ENCODE peak calls at places on chromosomes 6 and 20, in nine cellular contexts. One of them, this sample, is unnamed.
A peak's percentile ranks its signal among the peaks of the same experiment; 100 is the strongest.

GRCh38 chr6:14863896-14864850 is 381.7 kb upstream of the JARID2 start:
- DNase-seq in vagina: no peak
- DNase-seq in tibial artery: no peak
- DNase-seq in Karpas-422: no peak
- DNase-seq in cardiac muscle cell: no peak
- DNase-seq in neuronal stem cell: no peak
- DNase-seq in naive thymus-derived CD4-positive, alpha-beta T cell: no peak
- DNase-seq in CD8-positive, alpha-beta T cell: no peak
- DNase-seq in SJSA1: no peak
- DNase-seq in this sample: no peak

GRCh38 chr20:23049933-23050838 is 714 bp upstream of the THBD start:
- DNase-seq in tibial artery: peak; percentile 83
- DNase-seq in cardiac muscle cell: peak; percentile 42
- DNase-seq in Karpas-422: no peak
- DNase-seq in vagina: no peak
- DNase-seq in CD8-positive, alpha-beta T cell: no peak
- DNase-seq in neuronal stem cell: peak; percentile 29
- DNase-seq in SJSA1: peak; percentile 54
- DNase-seq in naive thymus-derived CD4-positive, alpha-beta T cell: no peak
- DNase-seq in this sample: peak; percentile 56

GRCh38 chr20:63091901-63092659 is 85.3 kb upstream of the BHLHE23 start:
- DNase-seq in Karpas-422: no peak
- DNase-seq in neuronal stem cell: no peak
- DNase-seq in SJSA1: peak; percentile 39
- DNase-seq in tibial artery: peak; percentile 41
- DNase-seq in cardiac muscle cell: no peak
- DNase-seq in CD8-positive, alpha-beta T cell: no peak
- DNase-seq in naive thymus-derived CD4-positive, alpha-beta T cell: no peak
- DNase-seq in vagina: no peak
- DNase-seq in this sample: no peak

GRCh38 chr20:51023617-51024155 is 779 bp upstream of the KCNG1 start:
- DNase-seq in tibial artery: no peak
- DNase-seq in naive thymus-derived CD4-positive, alpha-beta T cell: no peak
- DNase-seq in Karpas-422: no peak
- DNase-seq in cardiac muscle cell: no peak
- DNase-seq in CD8-positive, alpha-beta T cell: no peak
- DNase-seq in neuronal stem cell: no peak
- DNase-seq in SJSA1: no peak
- DNase-seq in vagina: no peak
- DNase-seq in this sample: no peak

GRCh38 chr6:11194399-11195274 is 37.8 kb downstream of the NEDD9 start:
- DNase-seq in tibial artery: no peak
- DNase-seq in SJSA1: peak; percentile 70
- DNase-seq in vagina: peak; percentile 56
- DNase-seq in CD8-positive, alpha-beta T cell: no peak
- DNase-seq in cardiac muscle cell: peak; percentile 95
- DNase-seq in neuronal stem cell: no peak
- DNase-seq in naive thymus-derived CD4-positive, alpha-beta T cell: no peak
- DNase-seq in Karpas-422: no peak
- DNase-seq in this sample: no peak

GRCh38 chr20:35252037-35252461 is 25.6 kb downstream of the MMP24 start:
- DNase-seq in Karpas-422: no peak
- DNase-seq in neuronal stem cell: no peak
- DNase-seq in CD8-positive, alpha-beta T cell: no peak
- DNase-seq in SJSA1: no peak
- DNase-seq in tibial artery: no peak
- DNase-seq in cardiac muscle cell: no peak
- DNase-seq in vagina: no peak
- DNase-seq in naive thymus-derived CD4-positive, alpha-beta T cell: peak; percentile 27
- DNase-seq in this sample: no peak

GRCh38 chr6:115591973-115592486 is 468.7 kb downstream of the FRK start:
- DNase-seq in naive thymus-derived CD4-positive, alpha-beta T cell: no peak
- DNase-seq in neuronal stem cell: no peak
- DNase-seq in vagina: no peak
- DNase-seq in cardiac muscle cell: no peak
- DNase-seq in tibial artery: no peak
- DNase-seq in Karpas-422: no peak
- DNase-seq in SJSA1: no peak
- DNase-seq in CD8-positive, alpha-beta T cell: no peak
- DNase-seq in this sample: peak; percentile 37

GRCh38 chr20:58993332-58994248 is 12.5 kb downstream of the NELFCD start:
- DNase-seq in naive thymus-derived CD4-positive, alpha-beta T cell: no peak
- DNase-seq in vagina: no peak
- DNase-seq in tibial artery: peak; percentile 57
- DNase-seq in SJSA1: no peak
- DNase-seq in neuronal stem cell: no peak
- DNase-seq in Karpas-422: peak; percentile 51
- DNase-seq in CD8-positive, alpha-beta T cell: no peak
- DNase-seq in cardiac muscle cell: no peak
- DNase-seq in this sample: no peak

GRCh38 chr20:38286586-38287502 is 17.1 kb upstream of the BPI start:
- DNase-seq in SJSA1: no peak
- DNase-seq in neuronal stem cell: no peak
- DNase-seq in cardiac muscle cell: peak; percentile 76
- DNase-seq in naive thymus-derived CD4-positive, alpha-beta T cell: no peak
- DNase-seq in Karpas-422: no peak
- DNase-seq in CD8-positive, alpha-beta T cell: no peak
- DNase-seq in tibial artery: no peak
- DNase-seq in vagina: no peak
- DNase-seq in this sample: no peak

GRCh38 chr6:20427856-20428255 is 26.2 kb downstream of the E2F3 start:
- DNase-seq in SJSA1: no peak
- DNase-seq in neuronal stem cell: no peak
- DNase-seq in tibial artery: no peak
- DNase-seq in vagina: no peak
- DNase-seq in naive thymus-derived CD4-positive, alpha-beta T cell: no peak
- DNase-seq in CD8-positive, alpha-beta T cell: no peak
- DNase-seq in cardiac muscle cell: no peak
- DNase-seq in Karpas-422: no peak
- DNase-seq in this sample: no peak

GRCh38 chr6:34223964-34224940 is 12.4 kb upstream of the HMGA1 start:
- DNase-seq in cardiac muscle cell: peak; percentile 95
- DNase-seq in CD8-positive, alpha-beta T cell: peak; percentile 88
- DNase-seq in vagina: peak; percentile 96
- DNase-seq in tibial artery: peak; percentile 97
- DNase-seq in SJSA1: peak; percentile 94
- DNase-seq in neuronal stem cell: peak; percentile 85
- DNase-seq in naive thymus-derived CD4-positive, alpha-beta T cell: peak; percentile 89
- DNase-seq in Karpas-422: peak; percentile 95
- DNase-seq in this sample: peak; percentile 83
- H3K4me1 ChIP-seq in cardiac muscle cell: peaks cover 12% of the 10 kb centered on the region
- H3K4me1 ChIP-seq in CD8-positive, alpha-beta T cell: peaks cover 14% of the 10 kb centered on the region
- H3K4me1 ChIP-seq in vagina: peaks cover 29% of the 10 kb centered on the region
- H3K4me1 ChIP-seq in tibial artery: no peaks in the 10 kb centered on the region
- H3K4me1 ChIP-seq in SJSA1: peaks cover 34% of the 10 kb centered on the region
- H3K4me1 ChIP-seq in neuronal stem cell: peaks cover 24% of the 10 kb centered on the region
- H3K4me1 ChIP-seq in naive thymus-derived CD4-positive, alpha-beta T cell: peaks cover 4% of the 10 kb centered on the region
- H3K4me1 ChIP-seq in Karpas-422: peaks cover 31% of the 10 kb centered on the region
- H3K4me1 ChIP-seq in this sample: peaks cover 8% of the 10 kb centered on the region

GRCh38 chr6:30818426-30818841 is 65.9 kb upstream of the DDR1 start:
- DNase-seq in CD8-positive, alpha-beta T cell: no peak
- DNase-seq in vagina: no peak
- DNase-seq in naive thymus-derived CD4-positive, alpha-beta T cell: no peak
- DNase-seq in cardiac muscle cell: peak; percentile 88
- DNase-seq in neuronal stem cell: no peak
- DNase-seq in tibial artery: no peak
- DNase-seq in Karpas-422: no peak
- DNase-seq in SJSA1: no peak
- DNase-seq in this sample: peak; percentile 88

GRCh38 chr6:30816791-30817739 is 67.3 kb upstream of the DDR1 start:
- DNase-seq in SJSA1: no peak
- DNase-seq in naive thymus-derived CD4-positive, alpha-beta T cell: no peak
- DNase-seq in Karpas-422: no peak
- DNase-seq in CD8-positive, alpha-beta T cell: no peak
- DNase-seq in tibial artery: no peak
- DNase-seq in vagina: no peak
- DNase-seq in cardiac muscle cell: no peak
- DNase-seq in neuronal stem cell: no peak
- DNase-seq in this sample: no peak

GRCh38 chr6:30821862-30822784 is 62.2 kb upstream of the DDR1 start:
- DNase-seq in cardiac muscle cell: peak; percentile 71
- DNase-seq in SJSA1: no peak
- DNase-seq in Karpas-422: peak; percentile 73
- DNase-seq in CD8-positive, alpha-beta T cell: no peak
- DNase-seq in neuronal stem cell: no peak
- DNase-seq in tibial artery: no peak
- DNase-seq in vagina: no peak
- DNase-seq in naive thymus-derived CD4-positive, alpha-beta T cell: no peak
- DNase-seq in this sample: peak; percentile 59

GRCh38 chr6:30819287-30819917 is 64.9 kb upstream of the DDR1 start:
- DNase-seq in neuronal stem cell: no peak
- DNase-seq in cardiac muscle cell: no peak
- DNase-seq in CD8-positive, alpha-beta T cell: no peak
- DNase-seq in naive thymus-derived CD4-positive, alpha-beta T cell: no peak
- DNase-seq in tibial artery: no peak
- DNase-seq in Karpas-422: no peak
- DNase-seq in vagina: no peak
- DNase-seq in SJSA1: no peak
- DNase-seq in this sample: peak; percentile 93

GRCh38 chr6:30820196-30820595 is 64.1 kb upstream of the DDR1 start:
- DNase-seq in vagina: no peak
- DNase-seq in SJSA1: peak; percentile 75
- DNase-seq in naive thymus-derived CD4-positive, alpha-beta T cell: no peak
- DNase-seq in Karpas-422: no peak
- DNase-seq in CD8-positive, alpha-beta T cell: no peak
- DNase-seq in tibial artery: peak; percentile 78
- DNase-seq in cardiac muscle cell: peak; percentile 67
- DNase-seq in neuronal stem cell: no peak
- DNase-seq in this sample: peak; percentile 88
- H3K4me1 ChIP-seq in vagina: peaks cover 34% of the 10 kb centered on the region
- H3K4me1 ChIP-seq in SJSA1: peaks cover 57% of the 10 kb centered on the region
- H3K4me1 ChIP-seq in naive thymus-derived CD4-positive, alpha-beta T cell: peaks cover 7% of the 10 kb centered on the region
- H3K4me1 ChIP-seq in Karpas-422: no peaks in the 10 kb centered on the region
- H3K4me1 ChIP-seq in CD8-positive, alpha-beta T cell: peaks cover 5% of the 10 kb centered on the region
- H3K4me1 ChIP-seq in tibial artery: no peaks in the 10 kb centered on the region
- H3K4me1 ChIP-seq in cardiac muscle cell: peaks cover 31% of the 10 kb centered on the region
- H3K4me1 ChIP-seq in neuronal stem cell: peaks cover 4% of the 10 kb centered on the region
- H3K4me1 ChIP-seq in this sample: peaks cover 41% of the 10 kb centered on the region

DNA sequence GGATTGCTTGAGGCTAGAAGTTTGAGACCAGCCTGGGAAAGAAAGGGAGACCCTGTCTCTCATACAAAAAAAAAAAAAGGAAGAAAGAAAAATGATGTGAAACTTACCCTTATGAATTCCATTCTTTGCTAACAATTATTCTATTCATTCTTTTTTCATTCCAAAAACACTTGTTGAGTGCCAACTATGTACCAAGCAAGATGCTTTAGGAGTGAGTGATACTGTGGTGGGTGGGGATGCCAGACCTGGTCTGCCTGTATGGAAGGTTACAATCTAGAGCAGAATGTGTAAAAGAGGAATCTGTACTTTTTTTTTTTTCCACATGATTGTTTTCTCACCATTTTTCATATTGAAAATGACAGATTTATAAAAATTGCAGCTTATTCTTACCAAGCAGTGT is 73.8 kb upstream of the TULP1 start:
- DNase-seq in CD8-positive, alpha-beta T cell: no peak
- DNase-seq in tibial artery: no peak
- DNase-seq in naive thymus-derived CD4-positive, alpha-beta T cell: no peak
- DNase-seq in cardiac muscle cell: no peak
- DNase-seq in SJSA1: no peak
- DNase-seq in vagina: no peak
- DNase-seq in Karpas-422: no peak
- DNase-seq in neuronal stem cell: no peak
- DNase-seq in this sample: no peak
- H3K4me1 ChIP-seq in CD8-positive, alpha-beta T cell: peaks cover 69% of the 10 kb centered on the region
- H3K4me1 ChIP-seq in tibial artery: peaks cover 7% of the 10 kb centered on the region
- H3K4me1 ChIP-seq in naive thymus-derived CD4-positive, alpha-beta T cell: peaks cover 14% of the 10 kb centered on the region
- H3K4me1 ChIP-seq in cardiac muscle cell: peaks cover 34% of the 10 kb centered on the region
- H3K4me1 ChIP-seq in SJSA1: no peaks in the 10 kb centered on the region
- H3K4me1 ChIP-seq in vagina: peaks cover 81% of the 10 kb centered on the region
- H3K4me1 ChIP-seq in Karpas-422: peaks cover 17% of the 10 kb centered on the region
- H3K4me1 ChIP-seq in neuronal stem cell: no peaks in the 10 kb centered on the region
- H3K4me1 ChIP-seq in this sample: peaks cover 27% of the 10 kb centered on the region

GRCh38 chr6:42403831-42404230 is 47.9 kb downstream of the TRERF1 start:
- DNase-seq in Karpas-422: no peak
- DNase-seq in vagina: no peak
- DNase-seq in cardiac muscle cell: no peak
- DNase-seq in SJSA1: no peak
- DNase-seq in tibial artery: no peak
- DNase-seq in naive thymus-derived CD4-positive, alpha-beta T cell: no peak
- DNase-seq in neuronal stem cell: no peak
- DNase-seq in CD8-positive, alpha-beta T cell: no peak
- DNase-seq in this sample: no peak

GRCh38 chr6:42405025-42405424 is 46.7 kb downstream of the TRERF1 start:
- DNase-seq in neuronal stem cell: no peak
- DNase-seq in tibial artery: no peak
- DNase-seq in vagina: no peak
- DNase-seq in Karpas-422: no peak
- DNase-seq in cardiac muscle cell: peak; percentile 24
- DNase-seq in SJSA1: no peak
- DNase-seq in CD8-positive, alpha-beta T cell: no peak
- DNase-seq in naive thymus-derived CD4-positive, alpha-beta T cell: no peak
- DNase-seq in this sample: no peak

GRCh38 chr6:42404494-42404893 is 47.2 kb downstream of the TRERF1 start:
- DNase-seq in neuronal stem cell: no peak
- DNase-seq in cardiac muscle cell: peak; percentile 51
- DNase-seq in naive thymus-derived CD4-positive, alpha-beta T cell: no peak
- DNase-seq in SJSA1: peak; percentile 73
- DNase-seq in CD8-positive, alpha-beta T cell: no peak
- DNase-seq in tibial artery: no peak
- DNase-seq in Karpas-422: no peak
- DNase-seq in vagina: no peak
- DNase-seq in this sample: peak; percentile 73

GRCh38 chr6:42407379-42407778 is 44.3 kb downstream of the TRERF1 start:
- DNase-seq in neuronal stem cell: no peak
- DNase-seq in CD8-positive, alpha-beta T cell: no peak
- DNase-seq in naive thymus-derived CD4-positive, alpha-beta T cell: no peak
- DNase-seq in vagina: no peak
- DNase-seq in tibial artery: no peak
- DNase-seq in SJSA1: peak; percentile 52
- DNase-seq in cardiac muscle cell: peak; percentile 86
- DNase-seq in Karpas-422: no peak
- DNase-seq in this sample: peak; percentile 80

DNA sequence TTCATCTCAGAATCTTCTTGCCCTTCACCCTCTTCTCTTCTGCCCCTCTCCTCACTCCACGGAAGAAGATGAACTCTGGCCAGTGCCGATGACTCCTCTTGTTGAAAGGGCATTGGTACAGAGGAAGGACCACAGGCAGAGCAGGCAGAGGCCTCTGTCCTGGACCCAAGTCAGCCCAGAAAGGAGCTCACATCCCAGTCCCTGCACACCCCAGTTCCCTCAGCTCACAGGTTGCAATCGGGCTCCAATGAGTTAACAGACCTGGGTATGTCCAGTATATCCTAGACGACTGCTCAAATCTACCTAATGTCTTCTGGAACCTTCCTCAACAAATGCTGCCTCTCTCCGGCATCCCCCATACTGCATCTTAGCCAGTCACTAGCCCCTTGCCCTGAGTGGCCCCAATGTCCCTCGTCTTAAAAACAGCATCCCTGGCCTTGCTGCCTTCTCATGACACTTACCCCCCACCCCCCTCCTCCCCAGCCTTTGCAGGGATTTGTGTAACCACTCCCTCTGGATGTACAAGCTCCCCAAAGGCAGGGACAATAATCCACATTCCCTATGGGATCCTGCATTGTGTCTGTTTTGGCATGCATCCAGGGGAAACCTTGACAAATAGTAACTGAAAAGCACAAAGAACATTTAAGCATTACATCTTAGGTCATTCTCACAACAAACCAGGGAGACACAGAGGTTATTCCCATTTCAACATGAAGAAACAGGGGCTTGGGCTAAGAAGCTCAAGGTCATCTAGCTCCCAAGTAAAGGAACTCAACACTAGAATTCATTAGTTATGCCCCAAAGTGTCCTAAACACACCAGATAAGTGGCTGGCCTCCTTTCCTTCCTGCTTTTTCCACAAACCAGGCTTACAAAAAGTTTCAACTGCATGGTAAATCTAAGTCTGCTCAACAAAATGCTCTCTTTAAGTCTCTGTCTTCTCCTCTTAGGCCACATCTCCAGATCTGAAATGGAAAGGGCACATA is 45.1 kb downstream of the TRERF1 start:
- DNase-seq in neuronal stem cell: no peak
- DNase-seq in tibial artery: no peak
- DNase-seq in cardiac muscle cell: peak; percentile 42
- DNase-seq in CD8-positive, alpha-beta T cell: no peak
- DNase-seq in SJSA1: peak; percentile 68
- DNase-seq in vagina: no peak
- DNase-seq in Karpas-422: no peak
- DNase-seq in naive thymus-derived CD4-positive, alpha-beta T cell: no peak
- DNase-seq in this sample: no peak
- H3K4me1 ChIP-seq in neuronal stem cell: peaks cover 28% of the 10 kb centered on the region
- H3K4me1 ChIP-seq in tibial artery: no peaks in the 10 kb centered on the region
- H3K4me1 ChIP-seq in cardiac muscle cell: peaks cover 7% of the 10 kb centered on the region
- H3K4me1 ChIP-seq in CD8-positive, alpha-beta T cell: peaks cover 50% of the 10 kb centered on the region
- H3K4me1 ChIP-seq in SJSA1: peaks cover 46% of the 10 kb centered on the region
- H3K4me1 ChIP-seq in vagina: peaks cover 65% of the 10 kb centered on the region
- H3K4me1 ChIP-seq in Karpas-422: peaks cover 59% of the 10 kb centered on the region
- H3K4me1 ChIP-seq in naive thymus-derived CD4-positive, alpha-beta T cell: peaks cover 50% of the 10 kb centered on the region
- H3K4me1 ChIP-seq in this sample: peaks cover 50% of the 10 kb centered on the region